ENCODE peak calls at places on chromosomes 5 and 9, in four cellular contexts. P is neural progenitor cell, E is GM23338, A is cardiac muscle cell. F is an unnamed sample. For H3K4me1, the result is how much of the 10 kb centered on the place peaks cover.

GRCh38 chr5:98296426-98296825 is 477.0 kb upstream of the RGMB start:
- DNase-seq in A (peak), E (peak), P (no peak), F (no peak)

GRCh38 chr9:71929223-71929622 is 17.8 kb downstream of the C9orf85 start:
- DNase-seq in E (no peak), P (no peak), A (no peak), F (no peak)

GRCh38 chr9:13109781-13110180 is 169.7 kb downstream of the MPDZ start:
- DNase-seq in A (no peak), E (no peak), P (no peak), F (no peak)

GRCh38 chr5:32419791-32420190 is 24.7 kb downstream of the ZFR start:
- DNase-seq in E (no peak), P (no peak), A (no peak), F (no peak)

GRCh38 chr5:10788358-10788757 is 27.3 kb upstream of the DAP start:
- DNase-seq in A (no peak), E (no peak), P (no peak), F (no peak)

GRCh38 chr9:97412628-97413382 is 909 bp downstream of the TDRD7 start:
- DNase-seq in P (no peak), E (peak), A (peak), F (no peak)

GRCh38 chr5:149220750-149221149 is 50.9 kb upstream of the AFAP1L1 start:
- DNase-seq in P (no peak), E (no peak), A (no peak), F (no peak)

GRCh38 chr5:124922255-124922975 is 176.0 kb upstream of the ZNF608 start:
- DNase-seq in A (no peak), E (peak), P (peak), F (no peak)

GRCh38 chr9:3920586-3921582 is 379.0 kb downstream of the GLIS3 start:
- DNase-seq in E (no peak), A (peak), P (no peak), F (no peak)

GRCh38 chr9:4739587-4740372 is 1.2 kb downstream of the AK3 start:
- DNase-seq in E (peak), P (no peak), A (peak), F (peak)

GRCh38 chr5:176180339-176180738 is 57.9 kb upstream of the SIMC1 start:
- DNase-seq in E (no peak), A (no peak), P (no peak), F (no peak)

GRCh38 chr5:2178528-2178927 is 295.8 kb upstream of the IRX4 start:
- DNase-seq in A (no peak), P (no peak), E (no peak), F (no peak)

GRCh38 chr9:23822331-23823169 is 3.5 kb downstream of the ELAVL2 start:
- DNase-seq in A (no peak), P (peak), E (peak), F (no peak)

GRCh38 chr9:111805841-111806241 is 11.1 kb upstream of the SHOC1 start:
- DNase-seq in A (peak), E (no peak), P (no peak), F (no peak)

GRCh38 chr5:43243270-43243669 is 51.2 kb downstream of the NIM1K start:
- DNase-seq in P (no peak), E (no peak), A (no peak), F (no peak)

GRCh38 chr5:180898621-180899246 is at the start of gene BTNL8:
- DNase-seq in A (no peak), E (no peak), P (no peak), F (no peak)

GRCh38 chr9:16626577-16627130 is 243.8 kb downstream of the BNC2 start:
- DNase-seq in E (peak), P (peak), A (peak), F (no peak)

GRCh38 chr9:137759649-137760321 is 117.8 kb upstream of the CACNA1B start:
- DNase-seq in P (peak), E (peak), A (no peak), F (no peak)

GRCh38 chr5:113505181-113505580 is 8.3 kb upstream of the YTHDC2 start:
- DNase-seq in E (no peak), P (no peak), A (peak), F (no peak)

GRCh38 chr5:38532165-38532669 is 24.2 kb downstream of the LIFR start:
- DNase-seq in P (peak), A (no peak), E (peak), F (no peak)

GRCh38 chr5:652773-653350 is 40.3 kb downstream of the TPPP start:
- DNase-seq in A (no peak), P (no peak), E (no peak), F (no peak)

GRCh38 chr5:141879941-141880738 is 1.9 kb upstream of the PCDH1 start:
- DNase-seq in P (peak), A (no peak), E (peak), F (peak)

GRCh38 chr5:10607666-10608442 is 44.0 kb downstream of the ANKRD33B start:
- DNase-seq in P (peak), E (peak), A (peak), F (peak)

GRCh38 chr5:80315244-80315643 is 4.6 kb upstream of the SPZ1 start:
- DNase-seq in E (no peak), A (no peak), P (no peak), F (no peak)

GRCh38 chr5:80308526-80308925 is 11.3 kb upstream of the SPZ1 start:
- DNase-seq in P (no peak), E (peak), A (no peak), F (peak)

DNA sequence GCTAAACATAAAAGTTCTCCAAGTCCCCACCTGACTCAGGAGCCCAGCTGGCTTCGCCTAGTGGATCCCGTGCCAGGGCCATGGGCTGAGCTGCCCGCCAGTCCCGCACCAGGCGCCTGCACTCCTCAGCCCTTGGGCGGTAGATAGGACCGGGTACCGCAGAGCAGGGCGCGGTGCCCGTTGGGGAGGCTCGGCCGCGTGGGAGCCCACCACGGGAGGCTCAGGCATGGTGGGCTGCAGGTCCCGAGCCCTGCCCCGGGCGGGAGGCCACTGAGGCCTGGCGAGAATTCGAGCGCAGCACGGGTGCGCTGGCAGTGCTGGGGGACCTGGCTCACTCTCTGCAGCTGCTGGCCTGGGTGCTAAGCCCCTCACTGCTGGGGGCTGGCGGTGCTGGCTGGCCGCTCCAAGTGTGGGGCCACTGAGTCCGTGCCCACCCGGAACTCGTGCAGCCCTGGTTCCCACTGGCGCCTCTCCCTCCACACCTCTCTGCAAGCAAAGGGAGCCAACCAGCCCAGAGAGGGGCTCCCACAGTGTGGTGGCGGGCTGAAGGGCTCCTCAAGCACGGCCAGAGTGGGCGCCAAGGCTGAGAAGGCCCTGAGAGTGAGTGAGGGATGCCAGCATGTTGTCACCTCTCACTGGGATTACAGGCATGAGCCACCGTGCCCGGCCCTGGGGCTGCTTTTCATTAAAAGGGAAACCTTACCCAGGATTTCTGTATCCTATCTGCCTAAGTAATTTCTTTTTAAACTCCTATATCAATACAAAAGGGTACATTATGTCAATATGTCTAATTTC is 9.7 kb upstream of the SPZ1 start:
- DNase-seq in E (no peak), A (no peak), P (no peak), F (no peak)
- H3K4me1 ChIP-seq in E (under half), A (under half), P (under half), F (under half)

GRCh38 chr9:6779417-6780241 is 21.9 kb downstream of the KDM4C start:
- DNase-seq in E (no peak), P (no peak), A (peak), F (no peak)
- H3K27ac ChIP-seq in E (peak), P (no peak), A (peak), F (no peak)

GRCh38 chr9:131724678-131725077 is 15.2 kb downstream of the RAPGEF1 start:
- DNase-seq in E (no peak), A (no peak), P (no peak), F (no peak)

GRCh38 chr9:131722260-131722659 is 17.6 kb downstream of the RAPGEF1 start:
- DNase-seq in E (peak), P (no peak), A (no peak), F (no peak)

GRCh38 chr9:131720330-131720729 is 19.5 kb downstream of the RAPGEF1 start:
- DNase-seq in A (no peak), P (no peak), E (no peak), F (no peak)

GRCh38 chr9:131721096-131721495 is 18.8 kb downstream of the RAPGEF1 start:
- DNase-seq in A (no peak), E (no peak), P (no peak), F (no peak)

GRCh38 chr9:131723632-131724031 is 16.2 kb downstream of the RAPGEF1 start:
- DNase-seq in E (no peak), A (no peak), P (no peak), F (no peak)
- H3K4me1 ChIP-seq in E (under half), A (under half), P (under half), F (under half)

GRCh38 chr9:37410969-37411785 is 11.3 kb upstream of the GRHPR start:
- DNase-seq in P (peak), A (peak), E (peak), F (no peak)
- H3K27ac ChIP-seq in P (no peak), A (no peak), E (no peak), F (no peak)

DNA sequence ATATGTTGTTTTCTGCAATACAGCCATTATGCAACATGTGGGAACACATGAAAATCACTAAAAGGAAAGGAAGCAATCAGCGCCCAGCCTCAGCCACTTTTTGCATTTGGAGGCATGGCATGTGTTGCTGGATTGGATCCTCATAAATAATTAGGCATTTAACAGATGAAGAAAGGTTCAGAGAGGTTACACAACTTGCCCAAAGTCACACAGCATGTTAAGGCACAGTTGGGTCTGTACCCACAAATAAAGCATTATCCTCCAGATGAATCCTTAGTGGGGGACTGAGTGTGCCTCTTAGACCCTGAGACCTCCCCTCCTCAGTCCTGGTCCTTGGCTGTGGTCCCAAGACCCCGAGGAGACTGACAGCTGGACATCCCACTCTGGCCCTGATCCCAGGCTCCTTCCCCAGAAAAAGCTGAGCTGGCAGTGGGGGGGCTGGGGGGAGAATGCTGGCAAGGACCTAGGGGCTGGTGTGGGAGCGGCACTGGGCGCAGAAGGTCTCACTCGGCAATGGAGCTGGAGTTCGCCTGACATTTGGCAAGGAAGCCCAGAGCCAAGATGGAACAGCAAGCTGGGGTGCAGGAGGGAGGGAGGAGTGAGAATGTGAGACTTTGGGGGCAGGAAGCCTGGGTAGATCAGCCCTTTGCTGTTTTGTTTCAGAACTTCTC is 6.9 kb upstream of the AKNA start:
- DNase-seq in A (peak), E (no peak), P (no peak), F (no peak)
- H3K4me1 ChIP-seq in A (under half), E (under half), P (under half), F (under half)

GRCh38 chr5:150264667-150265603 is 24.6 kb downstream of the CAMK2A start:
- DNase-seq in E (no peak), P (no peak), A (no peak), F (no peak)
- H3K27ac ChIP-seq in E (no peak), P (no peak), A (no peak), F (no peak)

GRCh38 chr9:93467462-93467861 is 14.1 kb upstream of the FAM120AOS start:
- DNase-seq in E (no peak), A (no peak), P (no peak), F (no peak)

GRCh38 chr9:93470391-93470790 is 17.0 kb upstream of the FAM120AOS start:
- DNase-seq in E (no peak), P (no peak), A (no peak), F (no peak)

GRCh38 chr9:93468763-93469456 is 15.5 kb upstream of the FAM120AOS start:
- DNase-seq in P (peak), A (peak), E (no peak), F (peak)

GRCh38 chr9:93473411-93473810 is 20.0 kb upstream of the FAM120AOS start:
- DNase-seq in A (peak), E (no peak), P (no peak), F (no peak)

DNA sequence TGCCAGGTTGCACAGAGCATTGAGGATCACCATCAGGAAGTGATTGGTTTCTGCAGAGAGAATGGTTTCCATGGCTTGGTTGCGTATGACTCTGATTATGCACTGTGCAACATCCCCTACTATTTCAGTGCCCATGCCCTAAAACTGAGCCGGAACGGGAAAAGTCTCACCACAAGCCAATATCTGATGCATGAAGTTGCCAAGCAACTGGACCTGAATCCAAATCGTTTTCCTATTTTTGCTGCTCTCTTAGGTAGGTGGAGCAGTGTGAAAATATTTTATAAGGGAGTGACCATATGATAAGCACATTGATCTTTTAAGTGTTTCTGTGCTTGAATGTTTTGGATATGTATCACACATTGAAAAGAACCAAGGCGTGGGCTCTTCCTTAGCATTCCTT is 17.8 kb upstream of the FAM120AOS start:
- DNase-seq in P (no peak), A (no peak), E (no peak), F (no peak)
- H3K4me1 ChIP-seq in P (under half), A (under half), E (under half), F (under half)

GRCh38 chr9:33161011-33161588 is 6.0 kb downstream of the B4GALT1 start:
- DNase-seq in A (peak), P (peak), E (no peak), F (peak)

GRCh38 chr9:33159760-33160127 is 7.4 kb downstream of the B4GALT1 start:
- DNase-seq in E (no peak), P (no peak), A (peak), F (peak)

GRCh38 chr9:33158555-33159057 is 8.5 kb downstream of the B4GALT1 start:
- DNase-seq in P (no peak), E (no peak), A (no peak), F (no peak)

GRCh38 chr9:33157960-33158359 is 9.2 kb downstream of the B4GALT1 start:
- DNase-seq in A (no peak), E (peak), P (peak), F (no peak)

GRCh38 chr9:33159058-33159759 is 7.9 kb downstream of the B4GALT1 start:
- DNase-seq in E (no peak), P (no peak), A (peak), F (peak)
- H3K27ac ChIP-seq in E (peak), P (no peak), A (peak), F (peak)

DNA sequence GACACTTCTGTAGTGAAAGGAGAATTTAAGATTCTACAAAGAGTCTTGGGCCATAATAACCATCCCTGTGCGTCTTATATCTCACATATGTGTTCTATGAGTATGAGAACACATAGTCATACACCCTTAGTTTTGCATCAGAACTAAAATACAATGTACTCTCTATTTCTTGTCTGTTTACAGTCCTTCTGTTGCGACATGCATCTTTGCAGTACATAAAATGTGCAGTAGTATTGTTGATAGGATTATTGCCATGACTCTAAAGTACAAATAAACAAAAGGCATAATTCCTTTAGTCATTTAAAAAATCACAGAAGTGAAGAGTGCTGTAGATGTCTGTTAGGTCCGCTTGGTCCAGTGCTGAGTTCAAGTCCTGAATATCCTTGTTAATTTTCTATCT is 201.9 kb downstream of the NR3C1 start:
- DNase-seq in P (no peak), A (peak), E (no peak), F (no peak)
- H3K4me1 ChIP-seq in P (under half), A (under half), E (under half), F (under half)

GRCh38 chr5:79236364-79236969 is 536 bp downstream of the JMY start:
- DNase-seq in P (peak), A (peak), E (peak), F (peak)

GRCh38 chr5:79235222-79235577 is 731 bp upstream of the JMY start:
- DNase-seq in P (no peak), A (peak), E (no peak), F (no peak)

GRCh38 chr5:79237735-79238560 is 2.0 kb downstream of the JMY start:
- DNase-seq in A (peak), E (no peak), P (no peak), F (no peak)

GRCh38 chr5:79236970-79237734 is 1.2 kb downstream of the JMY start:
- DNase-seq in P (peak), A (peak), E (peak), F (peak)

DNA sequence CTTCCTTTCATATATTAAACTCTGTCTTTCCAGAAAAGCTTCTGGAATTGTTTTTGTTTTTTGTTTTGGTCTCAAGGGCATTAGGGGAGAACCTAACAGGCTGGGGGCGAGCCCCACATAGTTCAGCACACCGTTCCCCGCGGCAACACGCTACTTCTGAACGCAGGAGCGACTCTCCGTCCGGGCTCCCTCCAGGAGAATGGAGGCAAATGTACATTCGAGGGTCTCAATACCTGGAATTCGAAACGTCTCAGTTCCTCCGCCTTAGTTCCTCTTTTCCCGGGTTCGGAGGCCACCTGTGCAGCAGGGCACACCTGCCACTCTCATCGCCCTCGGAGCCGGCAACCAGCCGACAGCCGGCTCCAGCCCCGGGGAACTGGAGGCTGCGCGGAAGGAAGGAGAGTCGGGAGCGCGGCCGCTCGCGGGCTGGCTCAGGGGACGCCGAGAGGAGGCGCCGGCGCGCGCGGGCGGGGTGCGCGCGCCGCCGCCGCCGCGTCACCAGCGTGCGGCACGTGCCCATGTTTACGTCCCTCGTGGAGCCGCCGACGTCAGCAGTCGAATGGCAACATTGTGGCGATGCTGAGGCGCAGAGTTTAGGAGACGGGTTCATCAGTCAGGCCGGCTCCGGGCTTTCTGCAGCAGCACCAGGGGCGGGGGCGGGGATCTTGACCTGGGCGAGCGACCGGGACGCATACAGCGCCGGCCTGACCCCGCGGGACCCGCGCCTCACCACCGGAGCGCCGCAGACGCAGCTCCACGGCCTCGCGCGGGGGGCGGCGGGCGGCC is at the start of gene JMY:
- DNase-seq in P (peak), A (peak), E (peak), F (peak)
- H3K27ac ChIP-seq in P (peak), A (peak), E (peak), F (peak)

F was measured in testis.